ENCODE peak calls at places on chromosome X, in four cellular contexts. E is IMR-90, D is adipocyte, X is Karpas-422. V is an unnamed sample.

GRCh38 chrX:101029665-101030064 is 22.2 kb downstream of the TRMT2B start:
- DNase-seq in X (no peak), E (no peak), D (no peak), V (no peak)

GRCh38 chrX:87525771-87526229 is 8.2 kb downstream of the KLHL4 start:
- DNase-seq in D (no peak), E (peak; percentile 78), X (no peak), V (peak; percentile 79)

GRCh38 chrX:85109235-85109634 is 105.6 kb downstream of the APOOL start:
- DNase-seq in D (peak; percentile 2), E (no peak), X (peak; percentile 61), V (no peak)

GRCh38 chrX:107861056-107861455 is 35.4 kb downstream of the MID2 start:
- DNase-seq in D (no peak), X (no peak), E (peak; percentile 1), V (no peak)

GRCh38 chrX:18755651-18756050 is 48.2 kb downstream of the PPEF1 start:
- DNase-seq in D (no peak), X (no peak), E (no peak), V (no peak)

GRCh38 chrX:120309873-120310730 is 1.2 kb downstream of the TMEM255A start:
- DNase-seq in D (peak; percentile 18), E (no peak), X (no peak), V (peak; percentile 23)

GRCh38 chrX:21996872-21997271 is 35.3 kb upstream of the PHEX start:
- DNase-seq in D (peak; percentile 28), E (peak; percentile 84), X (no peak), V (peak; percentile 78)

GRCh38 chrX:31366076-31366475 is 294.2 kb upstream of the FTHL17 start:
- DNase-seq in D (peak; percentile 37), E (no peak), X (no peak), V (no peak)

GRCh38 chrX:115889121-115889890 is 281.2 kb upstream of the AGTR2 start:
- DNase-seq in X (no peak), E (no peak), D (no peak), V (no peak)

GRCh38 chrX:2697741-2698294 is 6.7 kb downstream of the CD99 start:
- DNase-seq in X (peak; percentile 56), D (no peak), E (peak; percentile 74), V (no peak)

GRCh38 chrX:101395789-101396188 is 5.0 kb downstream of the RPL36A start:
- DNase-seq in E (no peak), X (peak; percentile 62), D (peak; percentile 48), V (peak; percentile 40)

GRCh38 chrX:24427747-24428019 is 37.4 kb upstream of the PDK3 start:
- DNase-seq in D (no peak), E (no peak), X (no peak), V (no peak)

GRCh38 chrX:147803948-147804347 is 107.8 kb upstream of the FMR1 start:
- DNase-seq in X (peak; percentile 73), D (peak; percentile 9), E (no peak), V (no peak)

GRCh38 chrX:123771449-123772064 is 38.7 kb upstream of the THOC2 start:
- DNase-seq in E (no peak), X (no peak), D (no peak), V (no peak)

GRCh38 chrX:1026263-1027015 is 186.0 kb downstream of the CRLF2 start:
- DNase-seq in D (no peak), E (no peak), X (no peak), V (no peak)
- H3K4me1 ChIP-seq in D (no peaks in the 10 kb centered on the region), E (no peaks in the 10 kb centered on the region), X (no peaks in the 10 kb centered on the region), V (no peaks in the 10 kb centered on the region)

GRCh38 chrX:119273807-119274192 is 37.7 kb downstream of the PGRMC1 start:
- DNase-seq in E (no peak), X (no peak), D (no peak), V (no peak)
- H3K4me3 ChIP-seq in E (no peak overlapping the region), X (no peak overlapping the region), D (peak overlapping the region; percentile 47), V (no peak overlapping the region)

DNA sequence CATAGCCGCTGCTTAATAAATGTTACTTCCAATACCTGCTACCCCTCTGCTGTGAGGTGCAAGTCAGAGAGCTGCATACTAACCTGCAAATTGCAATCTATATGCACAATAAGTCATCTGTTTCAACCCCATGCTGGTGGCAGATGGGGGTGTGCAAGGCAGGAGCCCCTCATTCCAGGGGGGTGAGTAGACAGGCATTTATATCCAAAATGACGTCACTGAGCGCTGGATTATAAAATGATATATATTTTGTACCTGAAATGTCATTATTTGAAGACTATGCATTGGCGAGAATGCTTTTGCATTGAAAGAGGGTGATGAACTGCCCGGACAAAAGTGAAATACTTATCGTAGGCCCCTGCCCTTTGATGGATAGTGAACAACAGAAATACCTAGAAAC is 24.7 kb downstream of the RBMX2 start:
- DNase-seq in X (peak; percentile 24), D (no peak), E (no peak), V (no peak)
- H3K4me1 ChIP-seq in X (no peaks in the 10 kb centered on the region), D (no peaks in the 10 kb centered on the region), E (no peaks in the 10 kb centered on the region), V (no peaks in the 10 kb centered on the region)

DNA sequence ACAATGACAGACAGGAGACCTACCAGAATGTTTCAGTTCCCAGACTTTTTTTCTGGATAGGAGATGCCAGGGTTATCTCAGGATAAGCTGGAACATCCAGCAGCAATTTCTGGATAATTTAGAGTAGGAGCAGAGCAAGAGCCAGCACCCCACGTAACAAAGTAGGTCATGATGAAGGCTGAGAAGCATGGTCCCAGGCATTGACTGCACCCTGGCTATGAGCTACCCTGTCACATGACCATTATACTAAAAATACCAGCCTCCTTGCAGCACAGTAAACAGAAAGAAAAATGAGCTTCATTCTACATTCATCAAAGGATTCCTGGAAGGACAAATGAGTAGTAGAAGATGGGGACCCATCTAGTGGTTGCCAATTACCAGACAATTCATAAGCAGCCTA is 247.4 kb upstream of the AR start:
- DNase-seq in X (no peak), E (no peak), D (no peak), V (no peak)
- H3K4me3 ChIP-seq in X (no peak overlapping the region), E (no peak overlapping the region), D (no peak overlapping the region), V (no peak overlapping the region)

GRCh38 chrX:1593286-1594271 is 2.2 kb downstream of the AKAP17A start:
- DNase-seq in X (no peak), E (no peak), D (peak; percentile 13), V (no peak)
- H3K4me1 ChIP-seq in X (peaks cover 17% of the 10 kb centered on the region), E (peaks cover 3% of the 10 kb centered on the region), D (peaks cover 8% of the 10 kb centered on the region), V (peaks cover 7% of the 10 kb centered on the region)